ENCODE peak calls at places on chromosomes 4 and X, in eight cellular contexts. G is LNCaP clone FGC, S is astrocyte, P is fibroblast of mammary gland, C is colonic mucosa, N is endothelial cell of umbilical vein, J is epithelial cell of proximal tubule, I is tibial nerve. A is an unnamed sample.
A peak's percentile ranks its signal among the peaks of the same experiment; 100 is the strongest.

GRCh38 chr4:77695769-77696168 is 90.1 kb downstream of the CXCL13 start:
- DNase-seq in C (no peak), G (no peak), I (no peak), N (peak; percentile 88), P (peak; percentile 97), S (peak; percentile 97), J (peak; percentile 78), A (peak; percentile 73)

GRCh38 chrX:121221321-121221977 is 174.0 kb downstream of the GLUD2 start:
- DNase-seq in G (no peak), P (peak; percentile 65), C (no peak), I (no peak), N (no peak), S (no peak), J (no peak), A (no peak)

GRCh38 chr4:137427411-137427810 is 104.9 kb downstream of the PCDH18 start:
- DNase-seq in I (no peak), N (no peak), C (no peak), S (no peak), G (no peak), J (no peak), P (peak; percentile 35), A (no peak)

GRCh38 chr4:26157541-26157940 is 163.3 kb upstream of the RBPJ start:
- DNase-seq in C (no peak), P (peak; percentile 26), S (no peak), I (no peak), J (no peak), G (no peak), N (no peak), A (no peak)

GRCh38 chr4:163393471-163393870 is 49.8 kb downstream of the NPY5R start:
- DNase-seq in C (no peak), S (no peak), I (no peak), N (no peak), G (no peak), J (no peak), P (no peak), A (no peak)

GRCh38 chr4:66887061-66887460 is 658.2 kb downstream of the CENPC start:
- DNase-seq in N (no peak), J (no peak), C (no peak), P (no peak), G (no peak), S (no peak), I (no peak), A (no peak)

GRCh38 chr4:132998585-132999230 is 150.4 kb upstream of the PCDH10 start:
- DNase-seq in N (no peak), C (no peak), I (no peak), S (no peak), P (no peak), G (no peak), J (no peak), A (no peak)

GRCh38 chr4:64581422-64581821 is 172.2 kb upstream of the TECRL start:
- DNase-seq in N (no peak), G (peak; percentile 47), S (peak; percentile 62), C (no peak), J (no peak), P (peak; percentile 70), I (no peak), A (no peak)

GRCh38 chr4:87657525-87657924 is 7.4 kb downstream of the DMP1 start:
- DNase-seq in J (peak; percentile 79), P (peak; percentile 71), I (no peak), S (peak; percentile 71), N (peak; percentile 91), C (no peak), G (no peak), A (no peak)

GRCh38 chr4:56049428-56050212 is 100.9 kb downstream of the CEP135 start:
- DNase-seq in I (no peak), N (peak; percentile 54), G (no peak), P (peak; percentile 10), C (peak; percentile 57), S (peak; percentile 34), J (no peak), A (no peak)

GRCh38 chrX:20265221-20265725 is 1.4 kb downstream of the RPS6KA3 start:
- DNase-seq in N (peak; percentile 66), P (peak; percentile 89), G (no peak), S (peak; percentile 87), C (peak; percentile 58), I (peak; percentile 17), J (no peak), A (no peak)

GRCh38 chr4:152937535-152938236 is 1.6 kb downstream of the FHDC1 start:
- DNase-seq in G (no peak), P (peak; percentile 40), C (peak; percentile 57), I (no peak), J (no peak), S (peak; percentile 34), N (peak; percentile 26), A (no peak)

GRCh38 chr4:187236491-187236890 is 512.8 kb upstream of the FAT1 start:
- DNase-seq in I (no peak), N (no peak), P (peak; percentile 48), G (no peak), J (peak; percentile 79), S (peak; percentile 69), C (no peak), A (peak; percentile 90)

GRCh38 chrX:102610905-102611304 is 11.6 kb downstream of the ARMCX5 start:
- DNase-seq in J (no peak), P (no peak), C (no peak), G (no peak), I (no peak), N (no peak), S (no peak), A (no peak)

GRCh38 chr4:47500776-47501175 is 15.7 kb downstream of the ATP10D start:
- DNase-seq in P (no peak), C (no peak), J (no peak), I (no peak), N (no peak), S (no peak), G (no peak), A (no peak)

GRCh38 chr4:47499705-47500104 is 14.6 kb downstream of the ATP10D start:
- DNase-seq in S (no peak), J (no peak), G (no peak), P (no peak), I (no peak), N (peak; percentile 26), C (no peak), A (no peak)

GRCh38 chr4:47493238-47494123 is 8.4 kb downstream of the ATP10D start:
- DNase-seq in S (no peak), P (no peak), N (no peak), I (no peak), G (no peak), J (no peak), C (no peak), A (no peak)

GRCh38 chr4:47494124-47494430 is 9.0 kb downstream of the ATP10D start:
- DNase-seq in G (no peak), J (no peak), N (no peak), I (no peak), S (no peak), P (no peak), C (no peak), A (no peak)

GRCh38 chr4:47498899-47499298 is 13.8 kb downstream of the ATP10D start:
- DNase-seq in J (no peak), I (no peak), C (no peak), P (no peak), G (no peak), S (no peak), N (no peak), A (no peak)
- H3K4me3 ChIP-seq in J (no peak overlapping the region), I (no peak overlapping the region), C (no peak overlapping the region), P (no peak overlapping the region), G (no peak overlapping the region), S (no peak overlapping the region), N (no peak overlapping the region), A (no peak overlapping the region)

GRCh38 chr4:52234539-52235174 is 183.6 kb downstream of the SPATA18 start:
- DNase-seq in S (no peak), N (peak; percentile 25), P (peak; percentile 69), G (peak; percentile 43), I (no peak), C (no peak), J (peak; percentile 18), A (peak; percentile 27)

GRCh38 chr4:52235775-52236174 is 184.7 kb downstream of the SPATA18 start:
- DNase-seq in P (no peak), J (no peak), N (no peak), I (no peak), C (no peak), S (no peak), G (no peak), A (no peak)
- TF ChIP-seq CTCF in P (no peak), J (no peak), N (no peak), I (no peak), C (no peak), S (no peak), G (no peak), A (no peak)

GRCh38 chr4:107691378-107691777 is 28.7 kb downstream of the PAPSS1 start:
- DNase-seq in G (peak; percentile 67), C (no peak), J (no peak), N (no peak), P (no peak), S (no peak), I (no peak), A (no peak)
- H3K4me3 ChIP-seq in G (no peak overlapping the region), C (no peak overlapping the region), J (no peak overlapping the region), N (no peak overlapping the region), P (no peak overlapping the region), S (no peak overlapping the region), I (no peak overlapping the region), A (no peak overlapping the region)

GRCh38 chr4:143397335-143397734 is 60.7 kb downstream of the GAB1 start:
- DNase-seq in P (peak; percentile 63), C (no peak), I (no peak), G (no peak), N (peak; percentile 68), J (no peak), S (no peak), A (no peak)
- TF ChIP-seq CTCF in P (no peak), C (no peak), I (no peak), G (no peak), N (no peak), J (no peak), S (no peak), A (no peak)

GRCh38 chrX:46757593-46757992 is 1.3 kb downstream of the SLC9A7 start:
- DNase-seq in P (peak; percentile 50), G (no peak), C (no peak), N (peak; percentile 28), I (no peak), J (no peak), S (no peak), A (no peak)
- H3K4me3 ChIP-seq in P (peak overlapping the region; percentile 68), G (peak overlapping the region; percentile 65), C (no peak overlapping the region), N (no peak overlapping the region), I (peak overlapping the region; percentile 62), J (peak overlapping the region; percentile 63), S (peak overlapping the region; percentile 73), A (peak overlapping the region; percentile 76)

DNA sequence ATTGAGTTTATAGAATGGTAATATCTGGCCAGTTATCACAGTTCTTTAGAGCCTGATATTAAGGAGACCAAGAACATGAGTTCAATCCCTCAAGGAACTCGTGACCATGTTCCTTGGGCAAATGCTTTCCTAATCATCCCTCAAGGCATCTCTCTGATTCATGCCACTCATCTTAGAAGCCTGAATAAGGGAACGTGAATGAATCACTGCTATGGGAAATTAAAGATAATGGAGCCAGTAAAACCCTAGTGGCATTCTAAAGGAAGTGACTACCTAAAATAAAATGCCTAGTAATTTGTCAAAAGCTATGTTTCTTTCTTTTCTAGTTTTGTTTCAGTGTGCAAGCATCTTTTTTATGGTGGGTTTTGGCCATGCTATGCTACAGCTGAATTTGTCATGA is 1161.3 kb downstream of the C4orf33 start:
- DNase-seq in N (peak; percentile 67), S (peak; percentile 81), I (no peak), J (no peak), G (no peak), C (no peak), P (peak; percentile 84), A (no peak)
- TF ChIP-seq CTCF in N (no peak), S (peak; percentile 18), I (no peak), J (no peak), G (no peak), C (no peak), P (no peak), A (no peak)

A was measured in AG09309.